ENCODE peak calls at places on chromosome 3, in seven cellular contexts. F is osteoblast, Y is PC-9, L is mesenchymal stem cell, M is IMR-90, J is fibroblast of lung, A is neuronal stem cell. C is an unnamed sample.
A peak's percentile ranks its signal among the peaks of the same experiment; 100 is the strongest.

GRCh38 chr3:193731656-193732055 is 138.6 kb downstream of the OPA1 start:
- DNase-seq in F (peak; percentile 44), Y (no peak), L (no peak), M (no peak), J (no peak), A (no peak), C (no peak)

GRCh38 chr3:179672918-179673317 is 20.1 kb downstream of the USP13 start:
- DNase-seq in F (no peak), Y (peak; percentile 77), L (no peak), M (no peak), J (no peak), A (no peak), C (no peak)

GRCh38 chr3:11600501-11601282 is 43.0 kb downstream of the VGLL4 start:
- DNase-seq in F (peak; percentile 93), Y (peak; percentile 93), L (peak; percentile 99), M (peak; percentile 100), J (peak; percentile 96), A (peak; percentile 78), C (peak; percentile 100)

GRCh38 chr3:45088959-45089358 is 57.2 kb downstream of the CDCP1 start:
- DNase-seq in F (no peak), Y (no peak), L (no peak), M (no peak), J (no peak), A (no peak), C (no peak)

GRCh38 chr3:87771338-87772059 is 287.3 kb downstream of the CGGBP1 start:
- DNase-seq in F (no peak), Y (no peak), L (peak; percentile 7), M (peak; percentile 1), J (no peak), A (no peak), C (no peak)

GRCh38 chr3:194654443-194654842 is 17.5 kb downstream of the LSG1 start:
- DNase-seq in F (no peak), Y (no peak), L (no peak), M (no peak), J (no peak), A (no peak), C (no peak)

GRCh38 chr3:49131576-49131975 is 1.3 kb downstream of the LAMB2 start:
- DNase-seq in F (peak; percentile 58), Y (no peak), L (no peak), M (no peak), J (no peak), A (no peak), C (no peak)

GRCh38 chr3:177672252-177672911 is 475.1 kb upstream of the TBL1XR1 start:
- DNase-seq in F (no peak), Y (no peak), L (no peak), M (no peak), J (no peak), A (no peak), C (no peak)

GRCh38 chr3:42786631-42787030 is 13.6 kb upstream of the CCDC13 start:
- DNase-seq in F (no peak), Y (no peak), L (no peak), M (no peak), J (no peak), A (no peak), C (no peak)

GRCh38 chr3:45688882-45689786 is at the start of gene SACM1L:
- DNase-seq in F (peak; percentile 95), Y (peak; percentile 96), L (peak; percentile 99), M (peak; percentile 99), J (peak; percentile 99), A (peak; percentile 99), C (peak; percentile 96)

GRCh38 chr3:32431481-32431880 is 39.8 kb downstream of the CMTM7 start:
- DNase-seq in F (no peak), Y (no peak), L (no peak), M (no peak), J (no peak), A (no peak), C (no peak)

GRCh38 chr3:103170651-103171050 is 735.8 kb downstream of the ZPLD1 start:
- DNase-seq in F (no peak), Y (no peak), L (no peak), M (no peak), J (no peak), A (no peak), C (no peak)

GRCh38 chr3:14949126-14949525 is 1.7 kb downstream of the NR2C2 start:
- DNase-seq in F (no peak), Y (no peak), L (peak; percentile 14), M (no peak), J (no peak), A (no peak), C (no peak)

GRCh38 chr3:189966843-189967242 is 153.9 kb downstream of the P3H2 start:
- DNase-seq in F (no peak), Y (no peak), L (no peak), M (no peak), J (no peak), A (no peak), C (no peak)

GRCh38 chr3:126256256-126256655 is 75.9 kb upstream of the ALDH1L1 start:
- DNase-seq in F (peak; percentile 29), Y (no peak), L (no peak), M (peak; percentile 21), J (peak; percentile 24), A (no peak), C (no peak)

GRCh38 chr3:155102329-155102728 is 22.2 kb downstream of the MME start:
- DNase-seq in F (no peak), Y (no peak), L (peak; percentile 23), M (peak; percentile 62), J (no peak), A (no peak), C (peak; percentile 63)

GRCh38 chr3:99686955-99687612 is 48.7 kb downstream of the COL8A1 start:
- DNase-seq in F (no peak), Y (peak; percentile 69), L (peak; percentile 74), M (peak; percentile 74), J (peak; percentile 85), A (peak; percentile 57), C (no peak)

GRCh38 chr3:13083898-13084297 is 10.7 kb upstream of the IQSEC1 start:
- DNase-seq in F (no peak), Y (no peak), L (no peak), M (no peak), J (no peak), A (no peak), C (no peak)

GRCh38 chr3:126945171-126945721 is 37.7 kb upstream of the PLXNA1 start:
- DNase-seq in F (peak; percentile 65), Y (no peak), L (no peak), M (no peak), J (no peak), A (no peak), C (no peak)

GRCh38 chr3:108136888-108137814 is 46.3 kb upstream of the CD47 start:
- DNase-seq in F (no peak), Y (no peak), L (no peak), M (no peak), J (no peak), A (no peak), C (no peak)

GRCh38 chr3:197878427-197878826 is 71.6 kb upstream of the RPL35A start:
- DNase-seq in F (peak; percentile 71), Y (no peak), L (no peak), M (no peak), J (no peak), A (no peak), C (peak; percentile 79)

GRCh38 chr3:16305121-16305541 is 40.1 kb downstream of the OXNAD1 start:
- DNase-seq in F (no peak), Y (no peak), L (no peak), M (no peak), J (no peak), A (no peak), C (no peak)

GRCh38 chr3:46952813-46953212 is 23.7 kb downstream of the CCDC12 start:
- DNase-seq in F (no peak), Y (no peak), L (no peak), M (no peak), J (no peak), A (no peak), C (no peak)

GRCh38 chr3:23720885-23721284 is 84.9 kb upstream of the UBE2E1 start:
- DNase-seq in F (no peak), Y (no peak), L (no peak), M (peak; percentile 80), J (peak; percentile 81), A (no peak), C (no peak)
- H3K36me3 ChIP-seq in F (no peaks in the 10 kb centered on the region), Y (no peaks in the 10 kb centered on the region), L (no peaks in the 10 kb centered on the region), M (no peaks in the 10 kb centered on the region), J (no peaks in the 10 kb centered on the region), A (no peaks in the 10 kb centered on the region), C (no peaks in the 10 kb centered on the region)

DNA sequence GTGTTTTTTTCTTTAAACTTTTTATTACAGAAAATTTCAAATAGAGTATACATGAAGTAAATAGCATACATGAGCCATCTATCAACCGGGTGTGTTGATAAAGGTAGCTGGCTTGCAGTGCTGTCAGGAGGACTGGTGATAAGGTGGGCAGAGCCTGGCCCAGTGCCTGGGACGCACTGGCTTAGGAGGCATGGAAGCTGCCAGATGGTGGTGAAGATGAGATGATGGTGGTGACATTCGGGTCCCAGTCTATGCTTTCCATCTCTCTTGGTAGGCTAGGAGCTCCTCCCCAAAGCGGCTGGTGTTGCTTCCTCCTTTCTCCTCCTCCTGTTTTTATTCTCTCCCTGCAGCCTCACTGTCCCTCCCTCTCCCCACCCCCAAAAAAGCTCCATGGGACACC is 101.7 kb downstream of the ADCY5 start:
- DNase-seq in F (no peak), Y (no peak), L (no peak), M (no peak), J (no peak), A (no peak), C (no peak)
- H3K27ac ChIP-seq in F (no peak overlapping the region), Y (no peak overlapping the region), L (no peak overlapping the region), M (no peak overlapping the region), J (no peak overlapping the region), A (no peak overlapping the region), C (no peak overlapping the region)

GRCh38 chr3:101038393-101038792 is 45.2 kb upstream of the ABI3BP start:
- DNase-seq in F (no peak), Y (no peak), L (peak; percentile 7), M (peak; percentile 43), J (peak; percentile 11), A (no peak), C (peak; percentile 8)

GRCh38 chr3:101037613-101038012 is 44.4 kb upstream of the ABI3BP start:
- DNase-seq in F (no peak), Y (no peak), L (no peak), M (no peak), J (no peak), A (no peak), C (no peak)

GRCh38 chr3:101036213-101036618 is 43.0 kb upstream of the ABI3BP start:
- DNase-seq in F (peak; percentile 55), Y (peak; percentile 91), L (peak; percentile 84), M (peak; percentile 96), J (peak; percentile 90), A (peak; percentile 4), C (peak; percentile 96)

GRCh38 chr3:101038880-101039279 is 45.7 kb upstream of the ABI3BP start:
- DNase-seq in F (no peak), Y (no peak), L (no peak), M (no peak), J (no peak), A (no peak), C (no peak)

GRCh38 chr3:101036676-101037075 is 43.5 kb upstream of the ABI3BP start:
- DNase-seq in F (no peak), Y (no peak), L (no peak), M (peak; percentile 26), J (no peak), A (no peak), C (peak; percentile 29)
- H2AFZ ChIP-seq in F (peak overlapping the region; percentile 25), Y (peak overlapping the region; percentile 68), L (no peak overlapping the region), M (peak overlapping the region; percentile 89), J (peak overlapping the region; percentile 42), A (no peak overlapping the region), C (peak overlapping the region; percentile 49)

DNA sequence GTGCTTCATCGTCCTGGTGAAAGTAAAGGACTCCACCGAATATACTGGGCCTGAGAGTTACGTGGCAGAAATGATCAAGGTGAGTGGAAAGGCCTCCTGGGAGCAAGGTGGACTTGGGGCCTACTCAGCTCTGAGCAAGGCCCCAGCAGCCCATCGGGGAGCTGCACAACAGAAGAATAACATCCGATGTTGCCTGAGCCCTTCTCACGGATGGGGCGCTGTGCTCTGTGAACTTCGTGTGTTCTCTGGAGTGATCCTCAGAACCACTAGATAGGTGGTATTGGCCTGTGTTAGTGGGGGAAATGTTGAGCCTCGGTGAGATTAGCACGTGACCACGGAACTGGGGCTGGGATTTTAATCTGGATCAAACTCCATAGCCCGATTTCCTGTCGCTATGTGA is 161.1 kb upstream of the BHLHE40 start:
- DNase-seq in F (no peak), Y (no peak), L (no peak), M (no peak), J (no peak), A (no peak), C (no peak)
- H3K36me3 ChIP-seq in F (no peaks in the 10 kb centered on the region), Y (no peaks in the 10 kb centered on the region), L (peaks cover 9% of the 10 kb centered on the region), M (peaks cover 6% of the 10 kb centered on the region), J (no peaks in the 10 kb centered on the region), A (peaks cover 1% of the 10 kb centered on the region), C (no peaks in the 10 kb centered on the region)